ENCODE peak calls at places on chromosomes 4 and X, in six cellular contexts. One of them, this sample, is unnamed.

GRCh38 chr4:143397335-143397734 is 60.7 kb downstream of the GAB1 start:
- DNase-seq in mesenchymal stem cell: no peak
- DNase-seq in H9: no peak
- DNase-seq in IMR-90: peak
- DNase-seq in mesendoderm: no peak
- DNase-seq in H1: no peak
- DNase-seq in this sample: no peak

GRCh38 chr4:145301386-145302080 is 121.1 kb upstream of the OTUD4 start:
- DNase-seq in IMR-90: no peak
- DNase-seq in H9: no peak
- DNase-seq in mesendoderm: peak
- DNase-seq in H1: no peak
- DNase-seq in mesenchymal stem cell: peak
- DNase-seq in this sample: no peak

GRCh38 chr4:142550955-142551354 is 295.1 kb downstream of the INPP4B start:
- DNase-seq in H9: no peak
- DNase-seq in mesendoderm: no peak
- DNase-seq in IMR-90: no peak
- DNase-seq in H1: no peak
- DNase-seq in mesenchymal stem cell: no peak
- DNase-seq in this sample: no peak

GRCh38 chr4:183195534-183195933 is 96.5 kb downstream of the WWC2 start:
- DNase-seq in mesenchymal stem cell: no peak
- DNase-seq in IMR-90: no peak
- DNase-seq in mesendoderm: no peak
- DNase-seq in H1: no peak
- DNase-seq in H9: no peak
- DNase-seq in this sample: no peak

GRCh38 chr4:92305878-92306520 is 2.2 kb downstream of the GRID2 start:
- DNase-seq in H1: peak
- DNase-seq in mesendoderm: peak
- DNase-seq in H9: no peak
- DNase-seq in IMR-90: no peak
- DNase-seq in mesenchymal stem cell: peak
- DNase-seq in this sample: no peak

GRCh38 chrX:17613979-17614572 is 123.2 kb upstream of the SCML1 start:
- DNase-seq in mesenchymal stem cell: no peak
- DNase-seq in mesendoderm: peak
- DNase-seq in H9: no peak
- DNase-seq in IMR-90: peak
- DNase-seq in H1: no peak
- DNase-seq in this sample: no peak

GRCh38 chr4:104860227-104861123 is 286.2 kb upstream of the TET2 start:
- DNase-seq in H1: peak
- DNase-seq in H9: peak
- DNase-seq in mesendoderm: peak
- DNase-seq in IMR-90: peak
- DNase-seq in mesenchymal stem cell: peak
- DNase-seq in this sample: peak

GRCh38 chrX:154784149-154784985 is 20.9 kb downstream of the MPP1 start:
- DNase-seq in H1: no peak
- DNase-seq in IMR-90: no peak
- DNase-seq in mesenchymal stem cell: no peak
- DNase-seq in H9: no peak
- DNase-seq in mesendoderm: peak
- DNase-seq in this sample: no peak

GRCh38 chr4:123606336-123606735 is 209.7 kb downstream of the SPRY1 start:
- DNase-seq in H1: no peak
- DNase-seq in mesendoderm: no peak
- DNase-seq in H9: no peak
- DNase-seq in IMR-90: peak
- DNase-seq in mesenchymal stem cell: no peak
- DNase-seq in this sample: no peak

GRCh38 chr4:1974836-1975235 is 33.9 kb downstream of the NELFA start:
- DNase-seq in mesendoderm: no peak
- DNase-seq in IMR-90: no peak
- DNase-seq in H1: no peak
- DNase-seq in mesenchymal stem cell: no peak
- DNase-seq in H9: no peak
- DNase-seq in this sample: no peak

GRCh38 chr4:5370286-5370685 is 319.0 kb downstream of the STK32B start:
- DNase-seq in mesenchymal stem cell: peak
- DNase-seq in H9: no peak
- DNase-seq in IMR-90: peak
- DNase-seq in H1: no peak
- DNase-seq in mesendoderm: no peak
- DNase-seq in this sample: no peak

GRCh38 chr4:13483142-13484044 is 747 bp downstream of the RAB28 start:
- DNase-seq in H9: peak
- DNase-seq in mesenchymal stem cell: peak
- DNase-seq in H1: no peak
- DNase-seq in mesendoderm: peak
- DNase-seq in IMR-90: peak
- DNase-seq in this sample: peak
- H4K8ac ChIP-seq in H9: no peak
- H4K8ac ChIP-seq in mesenchymal stem cell: peak
- H4K8ac ChIP-seq in H1: peak
- H4K8ac ChIP-seq in mesendoderm: no peak
- H4K8ac ChIP-seq in IMR-90: no peak
- H4K8ac ChIP-seq in this sample: no peak

GRCh38 chrX:1418901-1419544 is 27.1 kb upstream of the SLC25A6 start:
- DNase-seq in H9: no peak
- DNase-seq in mesendoderm: no peak
- DNase-seq in IMR-90: no peak
- DNase-seq in mesenchymal stem cell: no peak
- DNase-seq in H1: no peak
- DNase-seq in this sample: no peak
- H3K4me2 ChIP-seq in H9: no peak
- H3K4me2 ChIP-seq in mesendoderm: no peak
- H3K4me2 ChIP-seq in IMR-90: no peak
- H3K4me2 ChIP-seq in mesenchymal stem cell: no peak
- H3K4me2 ChIP-seq in H1: no peak
- H3K4me2 ChIP-seq in this sample: no peak

DNA sequence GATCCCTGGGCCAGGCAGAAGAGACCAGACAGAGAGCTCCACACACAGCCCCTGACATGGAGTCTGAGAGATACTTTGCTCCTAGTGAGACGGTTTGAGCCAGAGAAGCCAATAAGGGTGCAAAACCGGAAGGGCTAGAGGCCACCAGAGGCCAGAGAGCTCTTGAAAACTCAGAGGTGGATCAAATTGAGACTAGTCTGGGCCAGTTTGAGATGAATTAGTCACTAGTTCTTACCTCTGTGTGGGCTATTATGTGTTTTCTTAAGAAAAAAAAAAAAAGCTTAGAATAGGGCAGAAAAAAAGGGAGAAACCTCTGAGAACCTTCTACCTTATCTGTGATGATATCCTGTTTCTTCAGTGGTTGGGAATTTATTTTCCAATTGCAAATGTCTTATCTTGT is 110.4 kb upstream of the EDNRA start:
- DNase-seq in mesenchymal stem cell: peak
- DNase-seq in IMR-90: peak
- DNase-seq in H1: no peak
- DNase-seq in H9: no peak
- DNase-seq in mesendoderm: no peak
- DNase-seq in this sample: no peak
- H4K8ac ChIP-seq in mesenchymal stem cell: peak
- H4K8ac ChIP-seq in IMR-90: no peak
- H4K8ac ChIP-seq in H1: no peak
- H4K8ac ChIP-seq in H9: no peak
- H4K8ac ChIP-seq in mesendoderm: no peak
- H4K8ac ChIP-seq in this sample: no peak

DNA sequence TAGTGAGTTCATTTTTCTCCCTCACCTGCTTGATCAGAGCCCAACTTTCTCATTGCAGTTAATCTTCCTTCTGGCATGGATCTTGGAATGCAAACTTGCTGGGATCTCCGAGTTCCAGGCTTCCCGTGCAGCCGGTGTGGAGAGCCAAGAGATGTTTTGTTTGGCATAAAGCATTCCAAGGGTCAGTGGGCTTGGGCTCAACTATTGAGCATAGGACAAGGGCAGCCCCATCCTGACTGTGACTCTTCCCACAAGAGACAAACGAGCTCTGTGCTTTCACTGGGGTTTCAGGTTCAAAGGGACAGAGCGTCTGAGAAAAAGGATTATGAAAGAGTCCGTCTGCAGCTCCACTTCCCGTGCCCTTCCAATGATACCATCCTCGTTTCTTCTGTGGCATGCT is 10.5 kb downstream of the TLR7 start:
- DNase-seq in H1: no peak
- DNase-seq in IMR-90: no peak
- DNase-seq in mesenchymal stem cell: no peak
- DNase-seq in mesendoderm: no peak
- DNase-seq in H9: no peak
- DNase-seq in this sample: no peak
- H3K4me2 ChIP-seq in H1: no peak
- H3K4me2 ChIP-seq in IMR-90: no peak
- H3K4me2 ChIP-seq in mesenchymal stem cell: no peak
- H3K4me2 ChIP-seq in mesendoderm: no peak
- H3K4me2 ChIP-seq in H9: no peak
- H3K4me2 ChIP-seq in this sample: no peak

This sample was measured in neuronal stem cell.